ENCODE peak calls at places on chromosome 9, in four cellular contexts. One of them, this sample, is unnamed.

GRCh38 chr9:135958485-135958884 is 2.7 kb downstream of the UBAC1 start:
- DNase-seq in SK-N-SH: no peak
- DNase-seq in HFFc6: no peak
- DNase-seq in RWPE1: no peak
- DNase-seq in this sample: no peak

GRCh38 chr9:112401175-112401815 is 21.4 kb downstream of the HSDL2 start:
- DNase-seq in SK-N-SH: no peak
- DNase-seq in HFFc6: no peak
- DNase-seq in RWPE1: no peak
- DNase-seq in this sample: no peak

GRCh38 chr9:134377976-134378375 is 51.7 kb downstream of the RXRA start:
- DNase-seq in SK-N-SH: peak
- DNase-seq in HFFc6: peak
- DNase-seq in RWPE1: no peak
- DNase-seq in this sample: no peak

GRCh38 chr9:10268500-10269485 is 344.0 kb downstream of the PTPRD start:
- DNase-seq in SK-N-SH: peak
- DNase-seq in HFFc6: peak
- DNase-seq in RWPE1: peak
- DNase-seq in this sample: peak

GRCh38 chr9:83327323-83327722 is 210.9 kb downstream of the FRMD3 start:
- DNase-seq in SK-N-SH: peak
- DNase-seq in HFFc6: peak
- DNase-seq in RWPE1: no peak
- DNase-seq in this sample: peak

GRCh38 chr9:20208951-20209350 is 413.3 kb downstream of the MLLT3 start:
- DNase-seq in SK-N-SH: no peak
- DNase-seq in HFFc6: no peak
- DNase-seq in RWPE1: no peak
- DNase-seq in this sample: no peak

GRCh38 chr9:131439224-131439623 is 45.3 kb downstream of the PRRC2B start:
- DNase-seq in SK-N-SH: no peak
- DNase-seq in HFFc6: no peak
- DNase-seq in RWPE1: no peak
- DNase-seq in this sample: no peak

GRCh38 chr9:109035684-109036423 is 22.6 kb upstream of the CTNNAL1 start:
- DNase-seq in SK-N-SH: no peak
- DNase-seq in HFFc6: peak
- DNase-seq in RWPE1: peak
- DNase-seq in this sample: no peak

GRCh38 chr9:130185494-130186005 is 13.3 kb downstream of the NCS1 start:
- DNase-seq in SK-N-SH: no peak
- DNase-seq in HFFc6: peak
- DNase-seq in RWPE1: no peak
- DNase-seq in this sample: peak

GRCh38 chr9:7340451-7340850 is 459.1 kb downstream of the DMAC1 start:
- DNase-seq in SK-N-SH: no peak
- DNase-seq in HFFc6: no peak
- DNase-seq in RWPE1: no peak
- DNase-seq in this sample: no peak

GRCh38 chr9:88303785-88304495 is 84.3 kb upstream of the SPIN1 start:
- DNase-seq in SK-N-SH: no peak
- DNase-seq in HFFc6: peak
- DNase-seq in RWPE1: no peak
- DNase-seq in this sample: no peak

GRCh38 chr9:116300360-116300759 is 146.8 kb downstream of the PAPPA start:
- DNase-seq in SK-N-SH: no peak
- DNase-seq in HFFc6: no peak
- DNase-seq in RWPE1: no peak
- DNase-seq in this sample: no peak

GRCh38 chr9:135212961-135213360 is 125.5 kb downstream of the OLFM1 start:
- DNase-seq in SK-N-SH: no peak
- DNase-seq in HFFc6: no peak
- DNase-seq in RWPE1: no peak
- DNase-seq in this sample: peak

GRCh38 chr9:71119746-71120145 is 1.7 kb downstream of the TRPM3 start:
- DNase-seq in SK-N-SH: no peak
- DNase-seq in HFFc6: no peak
- DNase-seq in RWPE1: no peak
- DNase-seq in this sample: no peak

GRCh38 chr9:79685576-79685975 is 113.8 kb downstream of the TLE4 start:
- DNase-seq in SK-N-SH: no peak
- DNase-seq in HFFc6: peak
- DNase-seq in RWPE1: no peak
- DNase-seq in this sample: no peak

GRCh38 chr9:124033967-124034366 is 22.4 kb downstream of the LHX2 start:
- DNase-seq in SK-N-SH: no peak
- DNase-seq in HFFc6: no peak
- DNase-seq in RWPE1: no peak
- DNase-seq in this sample: no peak

GRCh38 chr9:98970532-98971041 is 26.9 kb downstream of the COL15A1 start:
- DNase-seq in SK-N-SH: no peak
- DNase-seq in HFFc6: no peak
- DNase-seq in RWPE1: no peak
- DNase-seq in this sample: no peak

GRCh38 chr9:128635266-128636023 is 21.2 kb downstream of the DYNC2I2 start:
- DNase-seq in SK-N-SH: peak
- DNase-seq in HFFc6: peak
- DNase-seq in RWPE1: peak
- DNase-seq in this sample: peak
- TF ChIP-seq CTCF in SK-N-SH: peak
- TF ChIP-seq CTCF in HFFc6: peak
- TF ChIP-seq CTCF in RWPE1: peak
- TF ChIP-seq CTCF in this sample: peak

DNA sequence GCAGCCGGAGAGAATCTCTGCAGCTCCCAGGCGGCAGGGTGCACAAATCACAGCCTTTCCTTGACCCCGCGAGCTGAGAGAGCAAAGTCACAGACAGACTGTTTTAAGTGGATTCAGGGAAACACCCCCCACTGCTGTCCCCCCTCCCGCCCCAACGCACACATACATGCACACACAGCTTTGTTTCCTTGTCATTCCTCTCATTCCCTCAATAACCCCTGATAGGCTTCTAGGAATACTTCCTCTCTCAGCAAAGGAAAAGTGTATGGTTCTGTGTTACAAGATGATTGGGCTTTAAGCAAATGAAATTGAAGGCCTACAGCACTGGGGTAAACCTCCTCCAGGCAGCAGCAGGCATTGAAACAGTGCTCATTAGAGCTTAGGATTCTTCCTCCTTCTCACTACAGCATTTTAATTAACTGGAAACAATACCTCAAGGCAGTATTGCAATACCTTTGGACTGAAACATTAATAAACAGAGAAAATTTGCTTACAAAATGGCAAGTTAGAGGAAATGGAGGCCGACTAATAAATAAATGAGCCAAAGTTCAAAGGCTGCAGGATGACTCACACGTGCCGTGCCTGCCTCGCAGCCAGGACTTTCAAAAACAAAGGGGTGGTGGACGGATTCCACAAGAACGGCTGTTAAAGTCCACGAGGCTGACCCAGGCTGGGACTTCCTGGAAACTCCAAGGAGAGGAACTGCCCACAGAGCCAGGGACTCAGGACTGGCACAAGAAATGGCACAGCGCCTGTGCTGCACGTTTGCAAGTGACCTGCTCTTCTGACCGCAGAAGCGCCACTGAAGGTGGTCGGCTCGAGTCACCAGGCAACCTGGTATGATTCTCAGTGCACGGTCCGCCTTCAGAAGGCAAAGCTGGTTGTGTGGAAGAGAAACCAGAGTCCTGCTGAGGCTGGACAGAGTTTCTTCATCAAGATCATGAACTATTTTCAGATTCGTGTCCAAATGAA is 236.2 kb downstream of the SYK start:
- DNase-seq in SK-N-SH: peak
- DNase-seq in HFFc6: peak
- DNase-seq in RWPE1: peak
- DNase-seq in this sample: no peak
- TF ChIP-seq CTCF in SK-N-SH: no peak
- TF ChIP-seq CTCF in HFFc6: no peak
- TF ChIP-seq CTCF in RWPE1: no peak
- TF ChIP-seq CTCF in this sample: no peak

GRCh38 chr9:128150594-128151342 is 1.5 kb downstream of the LCN2 start:
- DNase-seq in SK-N-SH: peak
- DNase-seq in HFFc6: no peak
- DNase-seq in RWPE1: no peak
- DNase-seq in this sample: peak
- TF ChIP-seq CTCF in SK-N-SH: peak
- TF ChIP-seq CTCF in HFFc6: peak
- TF ChIP-seq CTCF in RWPE1: no peak
- TF ChIP-seq CTCF in this sample: peak

GRCh38 chr9:12640866-12641636 is 52.1 kb upstream of the TYRP1 start:
- DNase-seq in SK-N-SH: no peak
- DNase-seq in HFFc6: no peak
- DNase-seq in RWPE1: no peak
- DNase-seq in this sample: no peak
- TF ChIP-seq CTCF in SK-N-SH: no peak
- TF ChIP-seq CTCF in HFFc6: no peak
- TF ChIP-seq CTCF in RWPE1: no peak
- TF ChIP-seq CTCF in this sample: peak

This sample was measured in glutamatergic neuron.